ENCODE peak calls at places on chromosomes 1 and 21, in six cellular contexts. H, P, A, S, B and Z are unnamed samples.
A peak's percentile ranks its signal among the peaks of the same experiment; 100 is the strongest.

GRCh38 chr1:86380257-86380861 is 15.8 kb downstream of the ODF2L start:
- DNase-seq in A (no peak), P (peak; percentile 74), H (no peak), B (peak; percentile 60), S (no peak), Z (no peak)

GRCh38 chr1:207025144-207025880 is 7.2 kb downstream of the C1orf116 start:
- DNase-seq in A (peak; percentile 53), B (no peak), H (no peak), S (no peak), P (no peak), Z (no peak)

GRCh38 chr1:101257500-101258325 is 20.9 kb downstream of the S1PR1 start:
- DNase-seq in H (no peak), A (peak; percentile 53), P (no peak), B (no peak), S (no peak), Z (no peak)

GRCh38 chr21:43034826-43035225 is 40.8 kb downstream of the CBS start:
- DNase-seq in S (no peak), A (no peak), H (no peak), P (no peak), B (no peak), Z (no peak)

GRCh38 chr21:29350246-29350779 is 51.6 kb downstream of the BACH1 start:
- DNase-seq in P (no peak), S (no peak), B (no peak), H (no peak), A (no peak), Z (no peak)

GRCh38 chr1:168972225-168972624 is 134.3 kb upstream of the ATP1B1 start:
- DNase-seq in H (no peak), A (no peak), S (no peak), B (no peak), P (no peak), Z (no peak)

GRCh38 chr1:95233321-95233736 is 681 bp upstream of the RWDD3 start:
- DNase-seq in H (peak; percentile 53), B (no peak), P (no peak), A (no peak), S (no peak), Z (peak; percentile 37)

GRCh38 chr1:244062136-244062535 is 11.1 kb downstream of the ZBTB18 start:
- DNase-seq in B (no peak), P (no peak), H (no peak), S (no peak), A (no peak), Z (no peak)

GRCh38 chr1:162943627-162944026 is 82.7 kb upstream of the CCDC190 start:
- DNase-seq in H (no peak), P (no peak), B (no peak), S (no peak), A (no peak), Z (no peak)

GRCh38 chr1:162942903-162943567 is 82.1 kb upstream of the CCDC190 start:
- DNase-seq in B (no peak), A (no peak), H (no peak), P (no peak), S (no peak), Z (no peak)

GRCh38 chr1:162937721-162938395 is 76.9 kb upstream of the CCDC190 start:
- DNase-seq in B (no peak), H (no peak), P (no peak), A (no peak), S (no peak), Z (no peak)

GRCh38 chr1:162939035-162939434 is 78.1 kb upstream of the CCDC190 start:
- DNase-seq in P (no peak), S (no peak), B (no peak), A (no peak), H (no peak), Z (no peak)

DNA sequence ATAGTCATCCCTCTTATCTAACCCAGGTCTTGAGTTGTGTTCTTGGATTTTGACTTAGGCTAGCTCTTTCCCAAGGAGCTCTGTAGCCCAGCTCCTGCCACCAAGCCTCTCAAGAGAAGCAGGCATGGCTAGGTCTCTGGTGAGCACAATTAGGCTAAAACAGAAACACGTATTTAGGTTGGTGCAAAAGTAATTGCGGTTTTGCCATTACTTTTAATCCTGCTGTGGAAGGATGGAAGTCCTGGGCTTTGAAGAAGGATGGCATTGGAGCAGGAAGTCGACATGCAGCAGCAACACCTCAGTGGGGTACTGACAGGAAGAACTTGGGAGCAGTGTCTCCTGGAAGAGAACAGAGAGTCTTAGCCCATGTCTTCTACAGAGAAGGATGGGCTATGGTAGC is 80.0 kb upstream of the CCDC190 start:
- DNase-seq in A (no peak), B (no peak), H (no peak), P (no peak), S (no peak), Z (no peak)
- H3K27ac ChIP-seq in A (no peak overlapping the region), B (no peak overlapping the region), H (no peak overlapping the region), P (no peak overlapping the region), S (no peak overlapping the region), Z (no peak overlapping the region)

DNA sequence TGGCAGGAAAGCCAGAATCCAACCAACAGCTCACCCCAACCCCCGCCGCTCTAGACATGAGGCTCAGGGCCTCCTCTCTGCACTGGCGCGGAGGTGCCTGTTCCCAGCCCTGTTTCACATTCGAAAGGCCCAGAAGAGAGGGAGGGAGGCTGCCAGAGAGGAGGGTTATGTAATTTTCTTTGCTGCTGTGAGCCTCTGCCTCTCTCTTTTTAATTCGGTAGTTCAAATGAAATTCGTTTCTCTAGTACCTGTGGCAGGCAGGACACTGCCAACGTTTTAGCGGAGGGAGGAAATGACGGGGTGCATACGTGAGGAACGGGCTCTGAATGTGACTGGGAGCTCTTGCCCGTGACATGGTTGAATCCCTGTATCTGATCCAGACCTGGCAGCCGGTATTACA is 9.4 kb downstream of the PRDM16 start:
- DNase-seq in H (no peak), P (no peak), B (no peak), A (no peak), S (no peak), Z (peak; percentile 14)
- H3K4me3 ChIP-seq in H (no peak overlapping the region), P (no peak overlapping the region), B (no peak overlapping the region), A (no peak overlapping the region), S (no peak overlapping the region), Z (no peak overlapping the region)

GRCh38 chr1:4702927-4703326 is 48.5 kb downstream of the AJAP1 start:
- DNase-seq in S (no peak), A (no peak), H (no peak), B (no peak), P (no peak), Z (no peak)
- H3K27ac ChIP-seq in S (no peak overlapping the region), A (no peak overlapping the region), H (no peak overlapping the region), B (no peak overlapping the region), P (no peak overlapping the region), Z (no peak overlapping the region)

GRCh38 chr21:26194811-26195251 is 24.3 kb upstream of the APP start:
- DNase-seq in A (no peak), H (peak; percentile 54), S (no peak), B (no peak), P (no peak), Z (no peak)

GRCh38 chr21:26188422-26188821 is 17.9 kb upstream of the APP start:
- DNase-seq in P (no peak), H (no peak), B (no peak), S (no peak), A (no peak), Z (no peak)

GRCh38 chr21:26199471-26199870 is 28.9 kb upstream of the APP start:
- DNase-seq in S (no peak), H (no peak), A (no peak), P (no peak), B (peak; percentile 18), Z (no peak)

GRCh38 chr21:26191609-26192008 is 21.0 kb upstream of the APP start:
- DNase-seq in A (no peak), H (no peak), P (no peak), S (no peak), B (no peak), Z (no peak)

GRCh38 chr21:26194326-26194725 is 23.8 kb upstream of the APP start:
- DNase-seq in B (no peak), H (no peak), S (no peak), P (no peak), A (no peak), Z (no peak)
- H3K4me3 ChIP-seq in B (no peak overlapping the region), H (no peak overlapping the region), S (no peak overlapping the region), P (no peak overlapping the region), A (no peak overlapping the region), Z (no peak overlapping the region)

DNA sequence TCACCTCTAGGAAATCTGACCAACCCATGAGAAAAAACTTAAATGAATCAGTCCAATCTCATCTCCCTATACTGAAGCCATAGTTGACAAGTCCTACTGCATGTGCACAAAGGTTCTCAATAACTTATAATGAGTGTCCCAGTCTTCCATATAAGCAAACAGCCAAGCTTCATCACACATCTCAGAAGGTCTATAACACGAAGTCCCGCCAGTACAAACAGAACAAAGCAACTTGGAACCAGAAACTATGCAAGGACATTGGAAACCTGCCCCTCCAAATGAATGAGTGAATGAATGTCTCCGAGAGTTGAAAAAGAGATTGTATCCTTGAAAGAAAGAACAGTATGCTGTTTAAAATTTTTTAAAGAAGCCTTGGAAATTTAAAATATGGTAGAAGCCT is 53.6 kb upstream of the IPO9 start:
- DNase-seq in P (no peak), B (no peak), A (no peak), H (peak; percentile 46), S (no peak), Z (no peak)
- H3K27ac ChIP-seq in P (no peak overlapping the region), B (no peak overlapping the region), A (no peak overlapping the region), H (no peak overlapping the region), S (peak overlapping the region; percentile 93), Z (no peak overlapping the region)

DNA sequence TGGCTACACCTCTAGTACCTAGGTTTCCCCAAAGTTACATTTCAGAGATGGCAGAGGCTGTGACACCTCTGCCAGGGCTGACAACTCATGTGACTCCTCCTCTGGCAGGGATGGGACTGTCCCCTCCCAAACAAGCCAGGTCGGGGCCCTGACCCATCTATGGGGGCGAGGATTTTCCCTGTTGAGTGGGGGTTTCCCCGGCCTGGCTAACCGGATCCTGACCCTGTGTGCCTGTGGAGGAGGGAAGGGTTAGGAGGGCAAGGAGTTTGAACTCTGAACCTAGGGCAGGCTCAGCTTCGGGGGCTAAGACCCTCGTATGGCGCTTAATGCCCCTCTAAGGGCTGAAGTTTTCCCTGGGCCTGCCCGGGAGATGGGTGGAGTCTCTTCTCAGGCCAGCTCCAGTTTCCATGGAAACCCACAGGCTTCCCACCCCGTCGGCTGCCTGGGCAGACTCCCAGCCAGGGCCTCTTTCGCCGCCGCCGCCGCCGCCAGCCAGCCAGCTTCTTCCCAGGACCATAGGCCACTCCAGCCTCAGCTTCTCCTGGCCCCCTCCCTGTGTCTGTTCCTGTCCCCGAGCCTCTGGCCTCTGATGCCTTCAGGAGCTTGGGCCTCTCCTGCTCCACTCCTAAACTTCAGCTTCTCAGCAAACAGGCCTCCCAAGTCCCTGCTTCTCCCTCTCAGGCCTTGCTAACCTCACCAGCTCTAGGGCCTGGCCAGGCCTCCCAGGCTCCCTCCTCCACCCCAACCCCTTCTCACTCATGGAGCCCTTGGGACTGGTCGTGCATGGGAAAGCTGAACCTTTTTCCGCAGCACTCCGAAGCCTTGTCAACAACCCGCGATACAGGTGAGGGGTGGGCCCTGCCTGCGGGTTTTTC is at the start of gene BTBD19:
- DNase-seq in A (peak; percentile 77), P (no peak), S (peak; percentile 93), H (peak; percentile 91), B (peak; percentile 80), Z (peak; percentile 67)
- H3K4me3 ChIP-seq in A (peak within 1 kb of the TSS; percentile 47), P (peak within 1 kb of the TSS; percentile 28), S (no peak within 1 kb of the TSS), H (no peak within 1 kb of the TSS), B (peak within 1 kb of the TSS; percentile 63), Z (no peak within 1 kb of the TSS)

GRCh38 chr1:46333300-46334029 is 7.1 kb upstream of the NSUN4 start:
- DNase-seq in P (no peak), B (no peak), A (no peak), H (peak; percentile 32), S (peak; percentile 9), Z (no peak)
- H3K27ac ChIP-seq in P (no peak overlapping the region), B (no peak overlapping the region), A (no peak overlapping the region), H (no peak overlapping the region), S (no peak overlapping the region), Z (no peak overlapping the region)

GRCh38 chr1:13960376-13960987 is 260.5 kb downstream of the PRDM2 start:
- DNase-seq in H (peak; percentile 89), P (peak; percentile 32), S (peak; percentile 85), A (peak; percentile 61), B (no peak), Z (peak; percentile 80)
- H3K4me3 ChIP-seq in H (no peak overlapping the region), P (no peak overlapping the region), S (no peak overlapping the region), A (no peak overlapping the region), B (no peak overlapping the region), Z (no peak overlapping the region)